ENCODE peak calls at places on chromosome 21, in eight cellular contexts. One of them, this sample, is unnamed. For H3K9me3, the result is how much of the 10 kb centered on the place peaks cover.

GRCh38 chr21:42568834-42569731 is 55.4 kb downstream of the SLC37A1 start:
- DNase-seq in fibroblast of lung: no peak
- DNase-seq in H9: no peak
- DNase-seq in heart right ventricle: no peak
- DNase-seq in CD8-positive, alpha-beta memory T cell: peak
- DNase-seq in tibial nerve: no peak
- DNase-seq in psoas muscle: peak
- DNase-seq in prostate gland: no peak
- DNase-seq in this sample: peak

GRCh38 chr21:42423197-42423675 is 19.5 kb downstream of the UBASH3A start:
- DNase-seq in fibroblast of lung: no peak
- DNase-seq in H9: no peak
- DNase-seq in heart right ventricle: no peak
- DNase-seq in CD8-positive, alpha-beta memory T cell: peak
- DNase-seq in tibial nerve: no peak
- DNase-seq in psoas muscle: no peak
- DNase-seq in prostate gland: no peak
- DNase-seq in this sample: no peak

GRCh38 chr21:41750051-41750450 is 16.8 kb downstream of the RIPK4 start:
- DNase-seq in fibroblast of lung: no peak
- DNase-seq in H9: no peak
- DNase-seq in heart right ventricle: no peak
- DNase-seq in CD8-positive, alpha-beta memory T cell: no peak
- DNase-seq in tibial nerve: no peak
- DNase-seq in psoas muscle: no peak
- DNase-seq in prostate gland: no peak
- DNase-seq in this sample: no peak

GRCh38 chr21:26449161-26449560 is 123.9 kb downstream of the CYYR1 start:
- DNase-seq in fibroblast of lung: peak
- DNase-seq in H9: no peak
- DNase-seq in heart right ventricle: no peak
- DNase-seq in CD8-positive, alpha-beta memory T cell: no peak
- DNase-seq in tibial nerve: no peak
- DNase-seq in psoas muscle: no peak
- DNase-seq in prostate gland: no peak
- DNase-seq in this sample: no peak

GRCh38 chr21:36150192-36150711 is 6.4 kb upstream of the DOP1B start:
- DNase-seq in fibroblast of lung: peak
- DNase-seq in H9: no peak
- DNase-seq in heart right ventricle: no peak
- DNase-seq in CD8-positive, alpha-beta memory T cell: no peak
- DNase-seq in tibial nerve: peak
- DNase-seq in psoas muscle: no peak
- DNase-seq in prostate gland: no peak
- DNase-seq in this sample: peak

GRCh38 chr21:26170471-26171309 is at the start of gene APP:
- DNase-seq in fibroblast of lung: peak
- DNase-seq in H9: peak
- DNase-seq in heart right ventricle: peak
- DNase-seq in CD8-positive, alpha-beta memory T cell: peak
- DNase-seq in tibial nerve: peak
- DNase-seq in psoas muscle: peak
- DNase-seq in prostate gland: peak
- DNase-seq in this sample: peak

GRCh38 chr21:35976929-35977328 is 83.4 kb downstream of the SETD4 start:
- DNase-seq in fibroblast of lung: no peak
- DNase-seq in H9: no peak
- DNase-seq in heart right ventricle: no peak
- DNase-seq in CD8-positive, alpha-beta memory T cell: no peak
- DNase-seq in tibial nerve: no peak
- DNase-seq in psoas muscle: no peak
- DNase-seq in prostate gland: no peak
- DNase-seq in this sample: no peak

GRCh38 chr21:40997831-40998230 is 150.9 kb upstream of the DSCAM start:
- DNase-seq in fibroblast of lung: no peak
- DNase-seq in H9: no peak
- DNase-seq in heart right ventricle: no peak
- DNase-seq in CD8-positive, alpha-beta memory T cell: no peak
- DNase-seq in tibial nerve: no peak
- DNase-seq in psoas muscle: no peak
- DNase-seq in prostate gland: no peak
- DNase-seq in this sample: no peak

GRCh38 chr21:25925936-25926335 is 191.2 kb downstream of the GABPA start:
- DNase-seq in fibroblast of lung: no peak
- DNase-seq in H9: no peak
- DNase-seq in heart right ventricle: no peak
- DNase-seq in CD8-positive, alpha-beta memory T cell: no peak
- DNase-seq in tibial nerve: no peak
- DNase-seq in psoas muscle: no peak
- DNase-seq in prostate gland: no peak
- DNase-seq in this sample: no peak

GRCh38 chr21:27363719-27364479 is 397.0 kb upstream of the ADAMTS5 start:
- DNase-seq in fibroblast of lung: no peak
- DNase-seq in H9: no peak
- DNase-seq in heart right ventricle: no peak
- DNase-seq in CD8-positive, alpha-beta memory T cell: no peak
- DNase-seq in tibial nerve: no peak
- DNase-seq in psoas muscle: no peak
- DNase-seq in prostate gland: no peak
- DNase-seq in this sample: no peak

GRCh38 chr21:43824883-43825609 is 35.7 kb downstream of the RRP1 start:
- DNase-seq in fibroblast of lung: no peak
- DNase-seq in H9: no peak
- DNase-seq in heart right ventricle: no peak
- DNase-seq in CD8-positive, alpha-beta memory T cell: peak
- DNase-seq in tibial nerve: no peak
- DNase-seq in psoas muscle: no peak
- DNase-seq in prostate gland: no peak
- DNase-seq in this sample: no peak

GRCh38 chr21:41833138-41834115 is 45.7 kb downstream of the PRDM15 start:
- DNase-seq in fibroblast of lung: no peak
- DNase-seq in H9: no peak
- DNase-seq in heart right ventricle: no peak
- DNase-seq in CD8-positive, alpha-beta memory T cell: no peak
- DNase-seq in tibial nerve: no peak
- DNase-seq in psoas muscle: no peak
- DNase-seq in prostate gland: no peak
- DNase-seq in this sample: no peak

DNA sequence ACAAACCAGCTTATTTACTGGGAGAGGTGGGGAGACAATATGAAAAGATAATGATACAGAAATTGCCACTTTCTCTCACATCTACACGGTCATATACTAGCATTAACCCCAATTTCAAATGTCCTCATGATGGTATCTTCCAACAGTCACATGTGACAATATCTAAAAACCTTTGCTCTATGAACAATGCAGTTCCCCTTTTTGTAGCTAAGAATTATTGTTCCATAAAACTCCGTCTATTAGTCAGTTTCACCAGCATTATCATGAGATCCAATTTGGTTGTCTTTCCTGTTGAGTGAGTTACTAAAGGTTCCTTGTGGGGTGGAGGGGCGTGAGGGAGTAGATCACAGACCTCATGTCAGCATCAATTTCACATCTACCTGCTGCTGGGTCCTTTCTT is 1.7 kb downstream of the TIAM1 start:
- DNase-seq in fibroblast of lung: no peak
- DNase-seq in H9: no peak
- DNase-seq in heart right ventricle: no peak
- DNase-seq in CD8-positive, alpha-beta memory T cell: no peak
- DNase-seq in tibial nerve: no peak
- DNase-seq in psoas muscle: no peak
- DNase-seq in prostate gland: no peak
- DNase-seq in this sample: no peak
- H3K27ac ChIP-seq in fibroblast of lung: no peak
- H3K27ac ChIP-seq in H9: no peak
- H3K27ac ChIP-seq in heart right ventricle: no peak
- H3K27ac ChIP-seq in CD8-positive, alpha-beta memory T cell: no peak
- H3K27ac ChIP-seq in tibial nerve: no peak
- H3K27ac ChIP-seq in psoas muscle: no peak
- H3K27ac ChIP-seq in prostate gland: no peak
- H3K27ac ChIP-seq in this sample: no peak

GRCh38 chr21:45937721-45938452 is 43.7 kb upstream of the COL6A1 start:
- DNase-seq in fibroblast of lung: no peak
- DNase-seq in H9: no peak
- DNase-seq in heart right ventricle: no peak
- DNase-seq in CD8-positive, alpha-beta memory T cell: no peak
- DNase-seq in tibial nerve: no peak
- DNase-seq in psoas muscle: no peak
- DNase-seq in prostate gland: no peak
- DNase-seq in this sample: no peak
- H3K9me3 ChIP-seq in fibroblast of lung: under half
- H3K9me3 ChIP-seq in H9: under half
- H3K9me3 ChIP-seq in heart right ventricle: under half
- H3K9me3 ChIP-seq in CD8-positive, alpha-beta memory T cell: under half
- H3K9me3 ChIP-seq in tibial nerve: under half
- H3K9me3 ChIP-seq in psoas muscle: under half
- H3K9me3 ChIP-seq in prostate gland: under half
- H3K9me3 ChIP-seq in this sample: under half

DNA sequence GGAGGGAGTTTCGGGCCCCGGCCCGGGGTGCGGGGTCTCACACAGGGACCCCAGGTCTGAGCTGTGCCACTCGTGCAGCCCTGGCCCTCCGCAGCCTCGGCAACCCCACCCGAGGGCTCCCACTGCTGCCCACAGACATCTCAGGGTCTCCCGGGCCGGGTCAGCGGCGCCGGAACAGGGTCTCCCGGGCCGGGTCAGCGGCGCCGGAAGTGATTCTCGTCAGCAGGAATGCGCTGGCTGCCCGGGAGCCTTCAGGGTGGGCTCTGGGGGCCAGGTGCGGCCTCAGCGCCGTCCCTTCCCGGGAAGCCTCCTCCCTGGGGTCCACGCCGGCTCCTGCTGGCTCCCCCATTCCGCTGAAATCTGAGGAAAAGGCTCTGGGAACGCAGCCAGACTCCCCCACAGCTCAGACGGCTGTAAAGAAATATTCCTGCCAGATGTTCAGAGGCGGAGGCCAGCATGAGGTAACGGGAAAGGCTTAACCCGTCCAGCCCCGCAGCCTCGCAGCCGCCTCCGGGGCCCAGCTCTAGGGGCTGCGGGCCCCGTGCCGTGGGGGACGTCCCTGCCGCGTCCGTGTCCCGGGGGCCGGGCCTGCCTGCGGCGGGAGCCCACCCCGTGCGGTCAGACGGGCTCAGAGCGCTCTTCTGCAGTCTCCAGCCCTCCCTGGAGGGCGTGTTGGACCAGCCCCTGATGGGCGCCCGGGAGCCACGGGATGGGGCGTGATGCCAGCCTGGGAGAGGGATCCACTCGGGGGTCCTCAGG is 8.7 kb upstream of the COL6A1 start:
- DNase-seq in fibroblast of lung: peak
- DNase-seq in H9: no peak
- DNase-seq in heart right ventricle: peak
- DNase-seq in CD8-positive, alpha-beta memory T cell: no peak
- DNase-seq in tibial nerve: peak
- DNase-seq in psoas muscle: peak
- DNase-seq in prostate gland: no peak
- DNase-seq in this sample: peak
- H3K27ac ChIP-seq in fibroblast of lung: peak
- H3K27ac ChIP-seq in H9: no peak
- H3K27ac ChIP-seq in heart right ventricle: peak
- H3K27ac ChIP-seq in CD8-positive, alpha-beta memory T cell: no peak
- H3K27ac ChIP-seq in tibial nerve: peak
- H3K27ac ChIP-seq in psoas muscle: peak
- H3K27ac ChIP-seq in prostate gland: peak
- H3K27ac ChIP-seq in this sample: peak

DNA sequence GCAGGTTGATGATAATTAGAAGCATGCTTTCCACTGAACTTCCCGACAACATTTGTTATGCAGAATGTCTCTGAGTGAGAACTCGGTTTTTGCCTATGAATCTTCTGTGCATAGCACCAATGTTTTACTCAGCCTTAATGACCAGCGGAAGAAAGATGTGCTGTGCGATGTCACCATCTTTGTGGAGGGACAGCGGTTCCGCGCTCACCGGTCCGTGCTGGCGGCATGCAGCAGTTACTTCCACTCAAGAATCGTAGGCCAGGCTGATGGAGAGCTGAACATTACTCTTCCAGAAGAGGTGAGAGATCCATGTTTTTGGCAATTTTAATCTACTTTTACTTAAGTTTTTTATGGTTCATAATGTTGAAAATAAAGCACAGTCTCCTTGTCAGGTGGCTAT is 22.5 kb downstream of the BACH1 start:
- DNase-seq in fibroblast of lung: no peak
- DNase-seq in H9: no peak
- DNase-seq in heart right ventricle: no peak
- DNase-seq in CD8-positive, alpha-beta memory T cell: no peak
- DNase-seq in tibial nerve: no peak
- DNase-seq in psoas muscle: no peak
- DNase-seq in prostate gland: no peak
- DNase-seq in this sample: no peak
- H3K9me3 ChIP-seq in fibroblast of lung: under half
- H3K9me3 ChIP-seq in H9: under half
- H3K9me3 ChIP-seq in heart right ventricle: under half
- H3K9me3 ChIP-seq in CD8-positive, alpha-beta memory T cell: under half
- H3K9me3 ChIP-seq in tibial nerve: under half
- H3K9me3 ChIP-seq in psoas muscle: under half
- H3K9me3 ChIP-seq in prostate gland: under half
- H3K9me3 ChIP-seq in this sample: under half

GRCh38 chr21:33932731-33933130 is 17.1 kb upstream of the ATP5PO start:
- DNase-seq in fibroblast of lung: no peak
- DNase-seq in H9: no peak
- DNase-seq in heart right ventricle: no peak
- DNase-seq in CD8-positive, alpha-beta memory T cell: no peak
- DNase-seq in tibial nerve: no peak
- DNase-seq in psoas muscle: no peak
- DNase-seq in prostate gland: no peak
- DNase-seq in this sample: no peak
- H3K27ac ChIP-seq in fibroblast of lung: no peak
- H3K27ac ChIP-seq in H9: no peak
- H3K27ac ChIP-seq in heart right ventricle: no peak
- H3K27ac ChIP-seq in CD8-positive, alpha-beta memory T cell: peak
- H3K27ac ChIP-seq in tibial nerve: peak
- H3K27ac ChIP-seq in psoas muscle: no peak
- H3K27ac ChIP-seq in prostate gland: no peak
- H3K27ac ChIP-seq in this sample: peak

DNA sequence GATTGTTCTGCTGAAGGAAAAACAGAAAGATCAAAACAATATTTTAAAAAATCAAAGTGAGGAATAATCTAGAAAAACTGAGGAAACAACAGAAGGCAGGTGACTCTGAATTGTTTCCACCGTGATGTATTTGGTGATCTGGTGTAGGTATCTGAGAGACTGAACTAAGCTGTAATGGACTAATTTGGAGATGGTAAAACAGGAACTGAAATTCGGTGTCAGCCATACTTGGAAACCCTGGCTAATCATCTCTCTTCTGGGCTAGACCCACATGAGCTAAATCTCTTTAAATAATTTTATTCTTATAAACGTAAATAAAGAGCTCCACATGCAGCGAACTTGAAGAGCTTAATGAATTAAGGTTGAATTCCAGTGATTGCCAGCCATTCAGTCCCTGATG is 1226.1 kb downstream of the NCAM2 start:
- DNase-seq in fibroblast of lung: no peak
- DNase-seq in H9: no peak
- DNase-seq in heart right ventricle: no peak
- DNase-seq in CD8-positive, alpha-beta memory T cell: no peak
- DNase-seq in tibial nerve: no peak
- DNase-seq in psoas muscle: no peak
- DNase-seq in prostate gland: no peak
- DNase-seq in this sample: no peak
- H3K9me3 ChIP-seq in fibroblast of lung: under half
- H3K9me3 ChIP-seq in H9: under half
- H3K9me3 ChIP-seq in heart right ventricle: under half
- H3K9me3 ChIP-seq in CD8-positive, alpha-beta memory T cell: under half
- H3K9me3 ChIP-seq in tibial nerve: under half
- H3K9me3 ChIP-seq in psoas muscle: under half
- H3K9me3 ChIP-seq in prostate gland: under half
- H3K9me3 ChIP-seq in this sample: under half